ENCODE peak calls at places on chromosomes 16 and 17, in seven cellular contexts. One of them, this sample, is unnamed.

GRCh38 chr17:2068101-2068518 is 13.2 kb downstream of the HIC1 start:
- DNase-seq in adrenal gland: no peak
- DNase-seq in omental fat pad: no peak
- DNase-seq in head of caudate nucleus: no peak
- DNase-seq in coronary artery: no peak
- DNase-seq in stimulated activated CD4-positive, alpha-beta T cell treated with anti-CD3 and anti-CD28 coated beads, Interleukin-1b, Interleukin-23, amount 100 ng/mL, for 1 hour: no peak
- DNase-seq in K562: no peak
- DNase-seq in this sample: no peak

GRCh38 chr16:9075299-9076071 is 16.0 kb upstream of the HAPSTR1 start:
- DNase-seq in adrenal gland: no peak
- DNase-seq in omental fat pad: no peak
- DNase-seq in head of caudate nucleus: no peak
- DNase-seq in coronary artery: no peak
- DNase-seq in stimulated activated CD4-positive, alpha-beta T cell treated with anti-CD3 and anti-CD28 coated beads, Interleukin-1b, Interleukin-23, amount 100 ng/mL, for 1 hour: no peak
- DNase-seq in K562: no peak
- DNase-seq in this sample: no peak

GRCh38 chr16:82701302-82702022 is 74.7 kb downstream of the CDH13 start:
- DNase-seq in adrenal gland: no peak
- DNase-seq in omental fat pad: no peak
- DNase-seq in head of caudate nucleus: no peak
- DNase-seq in coronary artery: no peak
- DNase-seq in stimulated activated CD4-positive, alpha-beta T cell treated with anti-CD3 and anti-CD28 coated beads, Interleukin-1b, Interleukin-23, amount 100 ng/mL, for 1 hour: no peak
- DNase-seq in K562: no peak
- DNase-seq in this sample: no peak

GRCh38 chr16:87560428-87561199 is 41.7 kb upstream of the JPH3 start:
- DNase-seq in adrenal gland: peak
- DNase-seq in omental fat pad: no peak
- DNase-seq in head of caudate nucleus: no peak
- DNase-seq in coronary artery: no peak
- DNase-seq in stimulated activated CD4-positive, alpha-beta T cell treated with anti-CD3 and anti-CD28 coated beads, Interleukin-1b, Interleukin-23, amount 100 ng/mL, for 1 hour: no peak
- DNase-seq in K562: peak
- DNase-seq in this sample: no peak

GRCh38 chr16:77585379-77585778 is 136.9 kb upstream of the NUDT7 start:
- DNase-seq in adrenal gland: no peak
- DNase-seq in omental fat pad: no peak
- DNase-seq in head of caudate nucleus: no peak
- DNase-seq in coronary artery: no peak
- DNase-seq in stimulated activated CD4-positive, alpha-beta T cell treated with anti-CD3 and anti-CD28 coated beads, Interleukin-1b, Interleukin-23, amount 100 ng/mL, for 1 hour: no peak
- DNase-seq in K562: no peak
- DNase-seq in this sample: no peak

GRCh38 chr17:9577402-9577709 is 914 bp downstream of the CFAP52 start:
- DNase-seq in adrenal gland: no peak
- DNase-seq in omental fat pad: no peak
- DNase-seq in head of caudate nucleus: no peak
- DNase-seq in coronary artery: no peak
- DNase-seq in stimulated activated CD4-positive, alpha-beta T cell treated with anti-CD3 and anti-CD28 coated beads, Interleukin-1b, Interleukin-23, amount 100 ng/mL, for 1 hour: no peak
- DNase-seq in K562: no peak
- DNase-seq in this sample: no peak

GRCh38 chr17:42472709-42473521 is 14.2 kb downstream of the ATP6V0A1 start:
- DNase-seq in adrenal gland: no peak
- DNase-seq in omental fat pad: no peak
- DNase-seq in head of caudate nucleus: no peak
- DNase-seq in coronary artery: no peak
- DNase-seq in stimulated activated CD4-positive, alpha-beta T cell treated with anti-CD3 and anti-CD28 coated beads, Interleukin-1b, Interleukin-23, amount 100 ng/mL, for 1 hour: no peak
- DNase-seq in K562: no peak
- DNase-seq in this sample: no peak

GRCh38 chr17:49365667-49366066 is 3.6 kb upstream of the ZNF652 start:
- DNase-seq in adrenal gland: peak
- DNase-seq in omental fat pad: no peak
- DNase-seq in head of caudate nucleus: peak
- DNase-seq in coronary artery: no peak
- DNase-seq in stimulated activated CD4-positive, alpha-beta T cell treated with anti-CD3 and anti-CD28 coated beads, Interleukin-1b, Interleukin-23, amount 100 ng/mL, for 1 hour: no peak
- DNase-seq in K562: no peak
- DNase-seq in this sample: no peak

GRCh38 chr17:6549384-6550036 is 6.8 kb downstream of the PITPNM3 start:
- DNase-seq in adrenal gland: no peak
- DNase-seq in omental fat pad: no peak
- DNase-seq in head of caudate nucleus: peak
- DNase-seq in coronary artery: no peak
- DNase-seq in stimulated activated CD4-positive, alpha-beta T cell treated with anti-CD3 and anti-CD28 coated beads, Interleukin-1b, Interleukin-23, amount 100 ng/mL, for 1 hour: no peak
- DNase-seq in K562: no peak
- DNase-seq in this sample: no peak

GRCh38 chr16:16014329-16015224 is 65.2 kb downstream of the ABCC1 start:
- DNase-seq in adrenal gland: peak
- DNase-seq in omental fat pad: no peak
- DNase-seq in head of caudate nucleus: no peak
- DNase-seq in coronary artery: peak
- DNase-seq in stimulated activated CD4-positive, alpha-beta T cell treated with anti-CD3 and anti-CD28 coated beads, Interleukin-1b, Interleukin-23, amount 100 ng/mL, for 1 hour: no peak
- DNase-seq in K562: no peak
- DNase-seq in this sample: no peak

GRCh38 chr17:47918003-47918402 is 22.0 kb downstream of the SP2 start:
- DNase-seq in adrenal gland: no peak
- DNase-seq in omental fat pad: no peak
- DNase-seq in head of caudate nucleus: no peak
- DNase-seq in coronary artery: no peak
- DNase-seq in stimulated activated CD4-positive, alpha-beta T cell treated with anti-CD3 and anti-CD28 coated beads, Interleukin-1b, Interleukin-23, amount 100 ng/mL, for 1 hour: no peak
- DNase-seq in K562: no peak
- DNase-seq in this sample: no peak